ENCODE peak calls at places on chromosomes 12 and 14, in eight cellular contexts. D is stomach, B is Panc1, R is vagina, T is breast epithelium, L is HCT116, A is K562, J is spleen. Z is an unnamed sample.
A peak's percentile ranks its signal among the peaks of the same experiment; 100 is the strongest.

GRCh38 chr14:77141592-77142288 is at the start of gene ZDHHC22:
- DNase-seq in T (no peak), D (no peak), R (no peak), A (no peak), B (no peak), L (no peak), J (no peak), Z (no peak)

GRCh38 chr14:90295870-90296516 is 35.7 kb downstream of the NRDE2 start:
- DNase-seq in J (no peak), T (no peak), D (no peak), A (no peak), L (no peak), R (no peak), B (no peak), Z (peak; percentile 67)

GRCh38 chr12:93536766-93537515 is 35.5 kb upstream of the SOCS2 start:
- DNase-seq in T (no peak), J (no peak), B (no peak), R (peak; percentile 47), A (no peak), D (no peak), L (no peak), Z (no peak)

GRCh38 chr14:103332143-103332919 is 1.7 kb upstream of the EIF5 start:
- DNase-seq in D (no peak), A (peak; percentile 60), L (no peak), T (no peak), B (no peak), R (no peak), J (no peak), Z (peak; percentile 61)

GRCh38 chr12:10719482-10719881 is 3.6 kb downstream of the YBX3 start:
- DNase-seq in T (no peak), J (no peak), B (no peak), A (no peak), D (no peak), R (no peak), L (no peak), Z (no peak)

GRCh38 chr14:106417224-106418049 is 891.1 kb downstream of the TMEM121 start:
- DNase-seq in R (no peak), B (peak; percentile 76), A (peak; percentile 74), J (peak; percentile 87), T (no peak), D (peak; percentile 44), L (peak; percentile 3), Z (peak; percentile 55)

GRCh38 chr12:112978163-112979081 is at the start of gene OAS2:
- DNase-seq in B (no peak), J (peak; percentile 91), D (peak; percentile 80), R (peak; percentile 87), T (peak; percentile 61), L (no peak), A (no peak), Z (no peak)

GRCh38 chr14:61560323-61560722 is 135.0 kb upstream of the HIF1A start:
- DNase-seq in D (no peak), T (no peak), B (no peak), L (no peak), J (no peak), R (no peak), A (no peak), Z (no peak)

GRCh38 chr14:74616507-74616906 is 4.5 kb upstream of the LTBP2 start:
- DNase-seq in R (no peak), T (no peak), D (no peak), L (peak; percentile 73), B (no peak), J (peak; percentile 84), A (peak; percentile 47), Z (no peak)

GRCh38 chr14:75128596-75128990 is 1.7 kb upstream of the NEK9 start:
- DNase-seq in D (no peak), B (no peak), R (no peak), T (no peak), A (no peak), L (no peak), J (no peak), Z (no peak)

GRCh38 chr12:6230321-6231110 is 30.3 kb downstream of the CD9 start:
- DNase-seq in A (no peak), L (no peak), B (no peak), R (no peak), J (peak; percentile 93), T (peak; percentile 93), D (peak; percentile 63), Z (peak; percentile 83)

GRCh38 chr12:28780096-28780495 is 369.0 kb upstream of the FAR2 start:
- DNase-seq in A (peak; percentile 38), R (no peak), T (no peak), B (peak; percentile 88), D (no peak), J (no peak), L (no peak), Z (no peak)

GRCh38 chr12:53071591-53072551 is 7.3 kb downstream of the SPRYD3 start:
- DNase-seq in A (peak; percentile 82), J (no peak), R (peak; percentile 90), B (no peak), T (no peak), L (no peak), D (no peak), Z (no peak)

GRCh38 chr14:92991536-92991935 is 68.6 kb downstream of the CHGA start:
- DNase-seq in T (no peak), A (no peak), L (no peak), B (no peak), D (no peak), R (no peak), J (no peak), Z (no peak)

GRCh38 chr12:89544730-89545184 is 18.9 kb upstream of the POC1B start:
- DNase-seq in R (no peak), A (no peak), J (peak; percentile 75), B (no peak), D (peak; percentile 77), L (no peak), T (peak; percentile 59), Z (no peak)

GRCh38 chr14:100587763-100588411 is 670 bp upstream of the BEGAIN start:
- DNase-seq in B (no peak), D (no peak), L (no peak), R (no peak), J (peak; percentile 41), A (no peak), T (no peak), Z (no peak)

GRCh38 chr14:100138082-100138787 is 21.2 kb downstream of the DEGS2 start:
- DNase-seq in D (peak; percentile 81), A (no peak), L (no peak), R (no peak), T (no peak), J (no peak), B (no peak), Z (no peak)

GRCh38 chr14:31935406-31935805 is 141.7 kb upstream of the ARHGAP5 start:
- DNase-seq in A (peak; percentile 8), T (no peak), J (no peak), B (no peak), D (no peak), L (no peak), R (no peak), Z (no peak)

GRCh38 chr12:19915392-19916192 is 452.7 kb upstream of the PDE3A start:
- DNase-seq in J (no peak), T (no peak), D (no peak), L (peak; percentile 8), R (no peak), B (no peak), A (no peak), Z (no peak)

GRCh38 chr12:106049105-106049504 is 89.6 kb downstream of the NUAK1 start:
- DNase-seq in A (no peak), B (no peak), D (no peak), L (no peak), T (no peak), J (no peak), R (peak; percentile 42), Z (no peak)

GRCh38 chr14:22841769-22842168 is 5.4 kb downstream of the MMP14 start:
- DNase-seq in B (no peak), D (no peak), J (no peak), L (no peak), R (no peak), A (no peak), T (no peak), Z (no peak)

GRCh38 chr12:118526255-118527095 is 150.1 kb downstream of the SUDS3 start:
- DNase-seq in T (no peak), D (no peak), L (no peak), B (no peak), R (no peak), J (no peak), A (no peak), Z (no peak)

GRCh38 chr14:54814076-54814475 is 88.5 kb downstream of the GCH1 start:
- DNase-seq in T (no peak), R (peak; percentile 32), A (peak; percentile 60), B (no peak), J (no peak), L (no peak), D (no peak), Z (no peak)

DNA sequence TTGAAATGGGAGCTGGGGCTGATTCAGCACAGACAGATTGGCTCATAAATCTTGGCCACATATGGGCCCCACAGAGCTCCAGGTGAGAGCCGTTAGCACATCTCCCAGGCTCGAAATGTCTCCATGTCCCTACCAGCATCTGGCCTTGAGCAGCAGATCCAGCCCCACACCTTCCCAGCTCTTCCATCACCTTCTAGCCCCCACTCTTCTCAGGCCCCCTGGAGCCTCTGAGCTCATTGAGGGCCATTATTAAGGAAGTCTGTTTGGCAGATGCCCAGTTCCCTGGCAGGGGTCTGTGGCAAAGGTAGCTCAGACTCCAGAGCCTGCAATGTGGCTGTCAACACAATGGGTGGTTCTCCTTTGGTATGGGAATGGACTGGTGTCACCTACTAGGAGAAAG is 220.2 kb upstream of the FKBP4 start:
- DNase-seq in R (no peak), D (no peak), J (no peak), T (no peak), A (no peak), L (no peak), B (no peak), Z (no peak)
- H3K27me3 ChIP-seq in R (no peaks in the 10 kb centered on the region), D (no peaks in the 10 kb centered on the region), J (no peaks in the 10 kb centered on the region), T (no peaks in the 10 kb centered on the region), A (peaks cover 9% of the 10 kb centered on the region), L (peaks cover 42% of the 10 kb centered on the region), B (peaks cover 3% of the 10 kb centered on the region), Z (no peaks in the 10 kb centered on the region)

GRCh38 chr12:71752887-71753286 is 1.8 kb upstream of the RAB21 start:
- DNase-seq in J (no peak), L (no peak), B (no peak), T (no peak), D (no peak), R (no peak), A (peak; percentile 85), Z (no peak)
- TF ChIP-seq POLR2AphosphoS5 in J (no peak), L (no peak), B (no peak), T (no peak), D (no peak), R (no peak), A (peak; percentile 95), Z (no peak)

DNA sequence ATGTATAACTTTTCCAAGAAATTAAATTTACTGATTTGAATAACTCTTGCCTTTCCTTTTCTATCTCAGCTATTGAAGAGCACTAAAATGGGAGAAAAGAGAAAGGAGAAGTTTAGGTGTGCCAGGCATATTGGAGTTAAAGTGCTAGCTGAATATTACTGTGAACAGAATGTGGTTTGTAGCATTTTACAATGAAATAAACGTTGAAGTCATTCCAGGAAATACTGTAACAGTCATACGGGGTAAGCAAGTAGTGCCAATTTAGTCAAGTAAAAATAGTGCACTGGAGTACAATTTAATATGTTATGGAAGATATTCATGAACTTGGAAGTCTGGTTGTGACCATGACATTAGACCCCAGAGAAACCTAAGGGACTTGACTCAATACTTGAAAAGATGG is 62.1 kb downstream of the E2F7 start:
- DNase-seq in D (no peak), J (no peak), T (no peak), B (no peak), A (no peak), R (no peak), L (no peak), Z (no peak)
- H3K4me3 ChIP-seq in D (no peak overlapping the region), J (no peak overlapping the region), T (no peak overlapping the region), B (no peak overlapping the region), A (no peak overlapping the region), R (no peak overlapping the region), L (no peak overlapping the region), Z (no peak overlapping the region)

GRCh38 chr14:70640938-70641547 is 673 bp upstream of the TTC9 start:
- DNase-seq in B (no peak), T (no peak), J (peak; percentile 85), L (no peak), D (peak; percentile 63), A (no peak), R (no peak), Z (peak; percentile 31)
- H3K27me3 ChIP-seq in B (peaks cover 20% of the 10 kb centered on the region), T (no peaks in the 10 kb centered on the region), J (peaks cover 37% of the 10 kb centered on the region), L (no peaks in the 10 kb centered on the region), D (no peaks in the 10 kb centered on the region), A (peaks cover 29% of the 10 kb centered on the region), R (no peaks in the 10 kb centered on the region), Z (no peaks in the 10 kb centered on the region)

Z was measured in HL-60.